ENCODE peak calls at places on chromosomes 12 and 14, in six cellular contexts. Z, K, M, T, C and L are unnamed samples.

GRCh38 chr12:53252349-53252916 is 15.7 kb upstream of the ESPL1 start:
- DNase-seq in C (no peak), K (no peak), T (peak; percentile 60), M (no peak), Z (peak; percentile 50), L (no peak)

GRCh38 chr14:59251811-59252771 is 63.6 kb downstream of the DAAM1 start:
- DNase-seq in Z (no peak), M (no peak), K (no peak), C (no peak), T (no peak), L (no peak)

GRCh38 chr14:87995500-87996275 is 2.7 kb upstream of the GALC start:
- DNase-seq in M (no peak), K (no peak), Z (no peak), C (no peak), T (no peak), L (no peak)

GRCh38 chr12:62720661-62721330 is 214.2 kb downstream of the PPM1H start:
- DNase-seq in M (no peak), Z (no peak), C (no peak), T (no peak), K (no peak), L (no peak)

GRCh38 chr14:77376380-77376770 is 519 bp downstream of the TMED8 start:
- DNase-seq in C (peak; percentile 21), Z (no peak), T (peak; percentile 40), K (no peak), M (peak; percentile 25), L (peak; percentile 52)

GRCh38 chr14:74977901-74978385 is 22.5 kb upstream of the PGF start:
- DNase-seq in C (no peak), K (no peak), Z (no peak), T (no peak), M (no peak), L (no peak)

GRCh38 chr12:115755752-115756140 is 521.7 kb downstream of the MED13L start:
- DNase-seq in Z (no peak), M (no peak), T (no peak), C (no peak), K (no peak), L (no peak)

GRCh38 chr12:124901003-124901402 is 13.4 kb downstream of the UBC start:
- DNase-seq in Z (no peak), T (no peak), K (no peak), C (no peak), M (no peak), L (no peak)

GRCh38 chr14:90758959-90759358 is 57.3 kb downstream of the TTC7B start:
- DNase-seq in M (peak; percentile 13), T (peak; percentile 55), K (no peak), Z (peak; percentile 57), C (peak; percentile 76), L (peak; percentile 66)

GRCh38 chr12:110661337-110661972 is 27.5 kb downstream of the HVCN1 start:
- DNase-seq in T (peak; percentile 54), K (no peak), C (peak; percentile 50), M (peak; percentile 55), Z (no peak), L (peak; percentile 88)

GRCh38 chr12:53336137-53336785 is at the start of gene SP7:
- DNase-seq in K (no peak), T (no peak), M (no peak), Z (no peak), C (no peak), L (no peak)

GRCh38 chr12:59005195-59005961 is 85.1 kb upstream of the LRIG3 start:
- DNase-seq in C (no peak), Z (no peak), M (no peak), K (no peak), T (no peak), L (no peak)

GRCh38 chr12:95385246-95385645 is 88.7 kb upstream of the METAP2 start:
- DNase-seq in T (no peak), K (no peak), M (no peak), C (no peak), Z (peak; percentile 54), L (no peak)

GRCh38 chr12:124928095-124928911 is 13.9 kb upstream of the UBC start:
- DNase-seq in K (no peak), Z (peak; percentile 89), T (peak; percentile 88), C (peak; percentile 64), M (peak; percentile 29), L (peak; percentile 53)

GRCh38 chr12:59744564-59744963 is 148.7 kb downstream of the SLC16A7 start:
- DNase-seq in T (no peak), C (no peak), K (no peak), M (no peak), Z (no peak), L (no peak)

GRCh38 chr12:130501821-130502220 is 164.1 kb downstream of the PIWIL1 start:
- DNase-seq in Z (no peak), K (no peak), C (no peak), T (no peak), M (no peak), L (no peak)

GRCh38 chr12:126534495-126534894 is 1469.3 kb downstream of the AACS start:
- DNase-seq in M (no peak), T (no peak), C (no peak), K (no peak), Z (no peak), L (no peak)

GRCh38 chr12:1885082-1885596 is 33.3 kb downstream of the CACNA2D4 start:
- DNase-seq in C (no peak), M (no peak), K (no peak), T (no peak), Z (no peak), L (no peak)

GRCh38 chr12:119803391-119803791 is 73.7 kb downstream of the CIT start:
- DNase-seq in T (peak; percentile 38), C (peak; percentile 22), K (no peak), M (no peak), Z (peak; percentile 32), L (no peak)

GRCh38 chr12:100827901-100828520 is 33.4 kb downstream of the ANO4 start:
- DNase-seq in T (no peak), Z (no peak), C (no peak), M (no peak), K (no peak), L (no peak)

GRCh38 chr12:124396544-124397398 is 101.9 kb downstream of the RFLNA start:
- DNase-seq in K (no peak), Z (no peak), M (no peak), T (no peak), C (peak; percentile 54), L (no peak)

GRCh38 chr14:33352821-33353220 is 414.1 kb downstream of the NPAS3 start:
- DNase-seq in T (no peak), M (no peak), C (no peak), K (no peak), Z (no peak), L (no peak)

GRCh38 chr14:76953196-76953945 is 75.1 kb downstream of the IRF2BPL start:
- DNase-seq in T (peak; percentile 81), Z (peak; percentile 81), C (peak; percentile 66), M (peak; percentile 27), K (no peak), L (peak; percentile 66)

GRCh38 chr14:72387727-72388126 is 455.5 kb downstream of the RGS6 start:
- DNase-seq in T (no peak), K (no peak), C (no peak), M (no peak), Z (no peak), L (no peak)

GRCh38 chr12:121709478-121709890 is 3.1 kb upstream of the TMEM120B start:
- DNase-seq in K (no peak), C (no peak), Z (no peak), M (no peak), T (no peak), L (no peak)

GRCh38 chr14:106586098-106586704 is 1059.8 kb downstream of the TMEM121 start:
- DNase-seq in Z (no peak), M (peak; percentile 73), T (no peak), K (no peak), C (no peak), L (peak; percentile 86)

GRCh38 chr14:53384536-53384935 is 231.4 kb upstream of the DDHD1 start:
- DNase-seq in Z (no peak), T (no peak), K (no peak), M (no peak), C (no peak), L (no peak)

GRCh38 chr14:67599698-67600561 is at the start of gene PIGH:
- DNase-seq in K (peak; percentile 42), C (peak; percentile 83), M (peak; percentile 95), Z (peak; percentile 95), T (peak; percentile 91), L (peak; percentile 96)
- H3K27ac ChIP-seq in K (peak within 1 kb of the TSS; percentile 93), C (peak within 1 kb of the TSS; percentile 93), M (peak within 1 kb of the TSS; percentile 74), Z (peak within 1 kb of the TSS; percentile 91), T (peak within 1 kb of the TSS; percentile 80), L (peak within 1 kb of the TSS; percentile 85)

GRCh38 chr14:69878251-69878650 is 965 bp upstream of the SMOC1 start:
- DNase-seq in T (no peak), M (no peak), C (no peak), K (no peak), Z (no peak), L (no peak)
- H3K27me3 ChIP-seq in T (peaks cover 26% of the 10 kb centered on the region), M (no peaks in the 10 kb centered on the region), C (no peaks in the 10 kb centered on the region), K (no peaks in the 10 kb centered on the region), Z (no peaks in the 10 kb centered on the region), L (no peaks in the 10 kb centered on the region)

DNA sequence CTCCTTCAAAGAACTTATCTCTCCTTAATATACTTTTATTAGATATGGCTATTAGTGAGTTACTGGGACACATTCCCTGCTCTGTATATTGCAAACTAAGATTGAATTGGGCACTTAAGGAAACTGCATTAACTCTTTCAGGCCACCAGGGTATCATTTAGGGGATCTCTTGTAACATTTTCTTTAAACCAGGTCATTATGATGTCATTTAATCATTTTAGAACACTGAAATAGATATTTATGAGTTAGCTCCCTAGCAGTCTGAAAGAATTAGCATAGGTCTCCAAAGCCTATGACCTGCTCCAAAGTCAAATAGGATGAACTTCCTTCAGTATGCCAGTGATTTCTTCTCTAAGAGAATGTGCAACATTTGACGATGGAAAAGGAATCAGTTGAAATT is 506.9 kb downstream of the FOXG1 start:
- DNase-seq in K (no peak), T (no peak), Z (no peak), C (no peak), M (no peak), L (no peak)
- TF ChIP-seq CTCF in K (no peak), T (no peak), Z (no peak), C (no peak), M (no peak), L (no peak)

GRCh38 chr14:92549853-92550244 is 36.3 kb downstream of the RIN3 start:
- DNase-seq in C (peak; percentile 63), T (no peak), K (no peak), M (no peak), Z (no peak), L (peak; percentile 46)

GRCh38 chr14:92549096-92549852 is 35.7 kb downstream of the RIN3 start:
- DNase-seq in M (no peak), T (no peak), K (no peak), C (no peak), Z (no peak), L (no peak)

GRCh38 chr14:92551066-92551841 is 37.7 kb downstream of the RIN3 start:
- DNase-seq in K (no peak), Z (no peak), C (no peak), T (no peak), M (no peak), L (no peak)

GRCh38 chr14:92553456-92553855 is 39.9 kb downstream of the RIN3 start:
- DNase-seq in Z (peak; percentile 78), K (no peak), C (no peak), M (no peak), T (no peak), L (no peak)

DNA sequence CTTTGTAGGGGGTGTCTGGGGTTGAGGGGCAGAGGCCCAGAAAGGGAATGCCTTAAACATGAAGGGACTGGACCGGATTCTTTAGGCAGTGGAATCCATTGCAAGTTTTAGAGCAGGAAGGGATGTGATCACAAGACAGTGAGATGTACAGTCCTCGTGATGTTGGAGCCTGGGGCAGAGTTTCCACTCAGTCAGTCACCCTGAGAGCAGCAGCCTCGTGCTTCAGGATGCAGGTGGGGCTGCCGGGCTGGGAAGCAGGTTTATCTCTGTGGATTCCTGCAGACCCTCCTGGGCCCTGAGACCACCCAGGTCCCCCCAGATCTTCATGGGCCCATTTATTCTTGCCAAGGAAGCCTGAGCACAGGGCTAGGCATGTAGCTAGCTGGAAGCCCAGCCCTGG is 38.5 kb downstream of the RIN3 start:
- DNase-seq in Z (no peak), C (no peak), M (no peak), T (no peak), K (no peak), L (peak; percentile 37)
- H3K27ac ChIP-seq in Z (no peak overlapping the region), C (peak overlapping the region; percentile 8), M (no peak overlapping the region), T (peak overlapping the region; percentile 34), K (no peak overlapping the region), L (no peak overlapping the region)